ENCODE peak calls at places on chromosome 6, in nine cellular contexts. T is progenitor cell of endocrine pancreas; K is pancreas; V is upper lobe of left lung; Y is activated B cell treated with CpG ODN at 0.5 μM for 24 hours; Q is colonic mucosa; O is CD8-positive, alpha-beta T cell; D is fibroblast of the aortic adventitia; P is K562. F is an unnamed sample.
A peak's percentile ranks its signal among the peaks of the same experiment; 100 is the strongest.

GRCh38 chr6:131960371-131961133 is 9.4 kb upstream of the CCN2 start:
- DNase-seq in V (no peak), Q (no peak), Y (no peak), P (no peak), K (no peak), O (no peak), D (peak; percentile 62), T (no peak), F (no peak)

GRCh38 chr6:12803486-12803885 is 86.9 kb downstream of the PHACTR1 start:
- DNase-seq in K (no peak), T (no peak), Q (no peak), P (no peak), Y (no peak), D (no peak), V (no peak), O (no peak), F (no peak)

GRCh38 chr6:118468682-118469465 is 79.2 kb upstream of the PLN start:
- DNase-seq in Q (no peak), V (no peak), K (no peak), Y (no peak), P (no peak), O (no peak), D (no peak), T (no peak), F (no peak)

GRCh38 chr6:4371207-4371921 is 236.0 kb upstream of the ECI2 start:
- DNase-seq in D (peak; percentile 80), O (no peak), Y (no peak), P (peak; percentile 54), Q (no peak), V (no peak), K (no peak), T (no peak), F (no peak)

GRCh38 chr6:139473239-139473701 is 98.8 kb upstream of the CITED2 start:
- DNase-seq in T (no peak), O (no peak), Q (no peak), D (peak; percentile 82), K (peak; percentile 60), V (no peak), Y (no peak), P (no peak), F (no peak)

GRCh38 chr6:83558975-83559374 is 46.6 kb downstream of the PRSS35 start:
- DNase-seq in D (no peak), Y (no peak), P (no peak), T (no peak), V (no peak), K (no peak), Q (no peak), O (no peak), F (no peak)

GRCh38 chr6:121055572-121056163 is 278.6 kb downstream of the TBC1D32 start:
- DNase-seq in Q (no peak), T (no peak), P (peak; percentile 60), O (no peak), Y (no peak), D (peak; percentile 69), V (no peak), K (no peak), F (peak; percentile 25)

GRCh38 chr6:45741437-45742166 is 274.1 kb downstream of the CLIC5 start:
- DNase-seq in P (no peak), D (peak; percentile 77), Q (no peak), Y (no peak), K (no peak), T (no peak), O (no peak), V (peak; percentile 8), F (no peak)

GRCh38 chr6:39416728-39417127 is 94.2 kb upstream of the KCNK16 start:
- DNase-seq in P (no peak), K (no peak), Y (no peak), Q (no peak), D (no peak), T (no peak), V (no peak), O (no peak), F (no peak)

GRCh38 chr6:169902604-169903003 is 151.2 kb downstream of the ERMARD start:
- DNase-seq in K (peak; percentile 39), Y (no peak), V (peak; percentile 24), P (no peak), T (no peak), Q (no peak), O (no peak), D (no peak), F (no peak)

GRCh38 chr6:90369024-90369519 is 72.4 kb upstream of the BACH2 start:
- DNase-seq in Q (peak; percentile 21), Y (no peak), O (no peak), T (no peak), K (no peak), V (no peak), D (peak; percentile 100), P (peak; percentile 76), F (no peak)

DNA sequence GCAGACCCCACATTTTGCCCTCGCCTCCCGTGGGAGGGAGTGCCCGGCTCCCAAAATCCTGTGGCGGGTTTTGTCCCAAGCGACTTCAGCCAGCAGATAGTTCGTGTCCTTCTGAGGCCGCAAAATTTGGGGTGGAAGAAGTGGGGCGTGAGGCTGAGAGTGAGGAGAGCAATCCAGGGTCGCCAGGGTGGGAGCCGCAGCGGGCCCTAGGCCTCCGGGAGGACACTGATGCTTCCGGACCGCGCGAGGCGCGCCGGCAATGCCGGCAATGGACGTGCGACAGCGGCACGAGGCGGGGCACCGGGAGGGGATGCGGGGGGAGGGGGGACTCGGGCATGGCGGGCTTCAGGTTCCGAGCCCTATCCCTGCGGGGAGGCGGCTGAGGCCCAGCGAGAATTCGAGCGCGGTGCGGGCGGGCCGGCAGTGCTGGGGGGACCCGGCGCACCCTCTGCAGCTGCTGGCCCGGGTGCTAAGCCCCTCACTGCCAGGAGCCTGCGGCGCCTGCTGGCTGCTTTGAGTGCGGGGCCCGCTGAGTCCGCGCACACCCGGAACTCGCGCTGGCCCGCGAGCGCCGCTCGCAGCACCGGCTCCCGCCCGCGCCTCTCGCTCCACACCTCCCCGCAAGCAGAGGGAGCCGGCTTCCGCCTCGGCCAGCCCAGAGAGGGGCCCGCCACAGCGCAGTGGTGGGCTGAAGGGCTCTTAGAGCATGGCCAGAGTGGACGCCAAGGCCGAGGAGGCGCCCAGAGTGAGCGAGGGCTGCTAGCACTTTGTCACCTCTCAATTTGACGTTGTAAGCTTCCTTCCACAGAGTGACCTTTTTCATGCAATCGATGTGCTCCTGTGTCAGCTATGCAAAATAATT is 143.8 kb downstream of the LPA start:
- DNase-seq in T (peak; percentile 83), Q (peak; percentile 86), P (peak; percentile 84), Y (peak; percentile 73), V (peak; percentile 93), O (peak; percentile 79), D (peak; percentile 64), K (peak; percentile 93), F (peak; percentile 87)
- TF ChIP-seq CTCF in T (no peak), Q (no peak), P (peak; percentile 4), Y (no peak), V (peak; percentile 90), O (peak; percentile 95), D (no peak), K (no peak), F (peak; percentile 51)

DNA sequence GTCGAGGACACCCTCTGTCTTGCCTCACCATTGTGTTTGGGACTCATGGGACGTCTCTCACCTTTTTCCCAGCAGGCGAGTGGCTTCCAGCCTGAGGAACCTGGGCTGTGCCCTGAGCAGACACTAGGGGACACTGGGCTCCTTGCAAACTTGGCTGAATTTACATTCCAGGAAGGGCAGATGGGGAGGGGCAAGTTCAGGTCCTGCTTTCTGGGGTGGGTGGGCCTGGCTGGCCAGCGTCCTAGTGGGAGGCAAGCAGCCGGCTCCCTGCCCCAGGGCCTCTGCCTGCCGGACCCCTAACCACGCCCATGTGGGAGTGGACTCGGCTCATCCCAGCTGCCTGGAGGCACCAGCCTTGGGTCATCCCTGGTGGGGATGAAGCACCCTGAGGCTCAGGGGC is 48.2 kb upstream of the MLN start:
- DNase-seq in Y (no peak), D (no peak), V (no peak), P (peak; percentile 75), Q (peak; percentile 27), T (peak; percentile 20), K (no peak), O (peak; percentile 26), F (peak; percentile 55)
- TF ChIP-seq CTCF in Y (no peak), D (peak; percentile 57), V (no peak), P (peak; percentile 78), Q (peak; percentile 27), T (peak; percentile 58), K (no peak), O (no peak), F (no peak)

DNA sequence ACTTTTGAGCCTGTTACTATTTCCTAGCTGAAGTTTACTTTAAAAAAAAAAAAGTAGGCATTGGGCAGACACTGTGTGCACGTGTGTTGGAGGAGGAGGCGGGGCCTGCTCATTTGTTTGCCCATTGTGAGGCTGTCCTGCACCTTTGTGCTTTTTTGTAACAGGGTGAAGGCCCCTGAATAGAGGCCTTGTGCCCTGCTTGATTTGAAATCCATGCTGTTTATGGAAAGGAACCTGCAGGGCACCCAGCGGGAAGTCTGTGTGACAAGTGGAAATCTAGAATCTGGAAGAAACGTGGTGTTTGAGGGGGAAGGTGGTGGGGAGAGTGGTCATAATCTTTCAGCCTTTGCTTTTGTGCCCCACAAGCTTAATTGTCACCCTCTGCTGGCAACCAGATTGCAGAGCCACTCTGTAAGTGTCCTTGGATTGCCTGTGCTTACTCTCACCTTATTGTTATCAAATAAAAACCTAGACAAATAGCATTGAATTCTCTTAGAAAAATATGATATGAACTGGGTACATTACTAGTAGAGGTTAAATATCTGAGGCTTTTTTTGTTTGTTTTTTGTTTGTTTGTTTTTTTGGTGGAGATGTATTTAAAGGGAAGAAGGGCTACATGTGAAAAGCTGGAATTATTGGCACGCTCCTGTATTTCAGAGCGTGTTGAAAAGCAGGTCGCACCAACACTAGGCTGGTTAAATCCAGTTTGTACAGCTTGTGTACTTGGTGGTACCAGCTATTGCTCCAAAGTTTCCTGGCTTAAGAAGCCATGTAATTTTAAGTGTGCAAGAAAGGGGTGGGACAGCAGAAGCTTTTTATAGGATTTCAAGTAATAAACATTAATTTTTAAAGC is 156.2 kb downstream of the ARID1B start:
- DNase-seq in V (no peak), Y (no peak), T (peak; percentile 28), K (no peak), O (no peak), Q (peak; percentile 83), D (no peak), P (no peak), F (no peak)
- TF ChIP-seq CTCF in V (no peak), Y (no peak), T (peak; percentile 32), K (no peak), O (no peak), Q (no peak), D (no peak), P (peak; percentile 9), F (no peak)

GRCh38 chr6:7087491-7087979 is 20.2 kb upstream of the RREB1 start:
- DNase-seq in V (no peak), O (peak; percentile 28), T (no peak), Y (no peak), D (no peak), P (no peak), Q (peak; percentile 78), K (no peak), F (no peak)

GRCh38 chr6:7085911-7086310 is 21.9 kb upstream of the RREB1 start:
- DNase-seq in O (peak; percentile 14), Y (no peak), K (peak; percentile 66), T (no peak), D (no peak), V (no peak), Q (peak; percentile 41), P (no peak), F (no peak)

GRCh38 chr6:7088076-7088742 is 19.6 kb upstream of the RREB1 start:
- DNase-seq in O (no peak), Q (peak; percentile 59), V (no peak), Y (no peak), T (no peak), K (no peak), D (no peak), P (no peak), F (no peak)

GRCh38 chr6:7086488-7086887 is 21.3 kb upstream of the RREB1 start:
- DNase-seq in V (no peak), K (no peak), P (no peak), Y (peak; percentile 35), T (no peak), O (peak; percentile 34), Q (peak; percentile 32), D (peak; percentile 39), F (no peak)

GRCh38 chr6:7087066-7087465 is 20.7 kb upstream of the RREB1 start:
- DNase-seq in D (peak; percentile 49), Q (no peak), V (no peak), K (no peak), Y (no peak), P (no peak), T (no peak), O (no peak), F (no peak)
- TF ChIP-seq CTCF in D (peak; percentile 47), Q (no peak), V (peak; percentile 30), K (no peak), Y (no peak), P (no peak), T (no peak), O (no peak), F (no peak)

F was measured in endothelial cell.